ENCODE peak calls at places on chromosome 19, in six cellular contexts. G is DND-41, F is WTC11, T is tibial nerve, J is AG09309, E is thoracic aorta. Z is an unnamed sample.

GRCh38 chr19:43902399-43902798 is 32.7 kb downstream of the ZNF45 start:
- DNase-seq in G (no peak), F (no peak), T (no peak), J (no peak), E (no peak), Z (no peak)

GRCh38 chr19:16541526-16542044 is 652 bp downstream of the CHERP start:
- DNase-seq in G (peak), F (no peak), T (no peak), J (no peak), E (no peak), Z (no peak)

GRCh38 chr19:7932276-7932929 is 6.5 kb upstream of the CTXN1 start:
- DNase-seq in G (no peak), F (no peak), T (no peak), J (no peak), E (no peak), Z (no peak)

GRCh38 chr19:47465957-47466356 is 5.7 kb downstream of the SLC8A2 start:
- DNase-seq in G (no peak), F (no peak), T (no peak), J (no peak), E (no peak), Z (no peak)

GRCh38 chr19:31100945-31101344 is 248.3 kb downstream of the TSHZ3 start:
- DNase-seq in G (no peak), F (no peak), T (no peak), J (no peak), E (no peak), Z (no peak)

GRCh38 chr19:37654833-37655688 is at the start of gene ZFP30:
- DNase-seq in G (peak), F (peak), T (peak), J (peak), E (peak), Z (peak)

GRCh38 chr19:8129061-8129460 is 20.3 kb downstream of the FBN3 start:
- DNase-seq in G (no peak), F (no peak), T (no peak), J (no peak), E (no peak), Z (no peak)

GRCh38 chr19:2239173-2239572 is 2.5 kb downstream of the SF3A2 start:
- DNase-seq in G (no peak), F (no peak), T (no peak), J (no peak), E (no peak), Z (no peak)

GRCh38 chr19:28633223-28634030 is 579.5 kb downstream of the UQCRFS1 start:
- DNase-seq in G (peak), F (peak), T (no peak), J (peak), E (no peak), Z (peak)

GRCh38 chr19:40464059-40465024 is 1.2 kb downstream of the BLVRB start:
- DNase-seq in G (peak), F (peak), T (peak), J (peak), E (peak), Z (peak)

GRCh38 chr19:3494559-3494958 is 5.9 kb downstream of the DOHH start:
- DNase-seq in G (peak), F (no peak), T (no peak), J (no peak), E (no peak), Z (no peak)

GRCh38 chr19:38250821-38251563 is 5.2 kb downstream of the PPP1R14A start:
- DNase-seq in G (no peak), F (peak), T (peak), J (no peak), E (peak), Z (no peak)

GRCh38 chr19:56896041-56896440 is 55.5 kb upstream of the PEG3 start:
- DNase-seq in G (no peak), F (no peak), T (no peak), J (no peak), E (no peak), Z (no peak)

GRCh38 chr19:15259900-15260299 is 27.7 kb upstream of the EPHX3 start:
- DNase-seq in G (no peak), F (no peak), T (no peak), J (no peak), E (no peak), Z (no peak)

GRCh38 chr19:48445256-48445605 is 552 bp upstream of the GRWD1 start:
- DNase-seq in G (peak), F (no peak), T (peak), J (peak), E (no peak), Z (peak)

GRCh38 chr19:22422220-22422619 is at the start of gene ZNF98:
- DNase-seq in G (no peak), F (no peak), T (peak), J (no peak), E (no peak), Z (no peak)

GRCh38 chr19:6536138-6536671 is 5.4 kb downstream of the TNFSF9 start:
- DNase-seq in G (peak), F (peak), T (no peak), J (no peak), E (no peak), Z (peak)

GRCh38 chr19:955803-956746 is 28.1 kb upstream of the WDR18 start:
- DNase-seq in G (no peak), F (peak), T (no peak), J (no peak), E (no peak), Z (no peak)

GRCh38 chr19:1047696-1048147 is 7.8 kb downstream of the ABCA7 start:
- DNase-seq in G (no peak), F (peak), T (no peak), J (no peak), E (no peak), Z (no peak)

GRCh38 chr19:58428617-58429016 is 11.3 kb downstream of the ZNF132 start:
- DNase-seq in G (no peak), F (no peak), T (no peak), J (no peak), E (no peak), Z (no peak)

GRCh38 chr19:55383279-55383788 is 758 bp downstream of the TMEM238 start:
- DNase-seq in G (peak), F (no peak), T (no peak), J (no peak), E (no peak), Z (no peak)

GRCh38 chr19:5921777-5922176 is 7.7 kb downstream of the CAPS start:
- DNase-seq in G (no peak), F (no peak), T (no peak), J (no peak), E (no peak), Z (no peak)

GRCh38 chr19:21084343-21084742 is 2.3 kb downstream of the ZNF714 start:
- DNase-seq in G (no peak), F (no peak), T (no peak), J (peak), E (no peak), Z (no peak)

GRCh38 chr19:47681936-47682335 is 31.3 kb upstream of the EHD2 start:
- DNase-seq in G (no peak), F (no peak), T (no peak), J (no peak), E (no peak), Z (no peak)

GRCh38 chr19:22257916-22258315 is 28.3 kb upstream of the ZNF729 start:
- DNase-seq in G (no peak), F (no peak), T (no peak), J (no peak), E (no peak), Z (no peak)

GRCh38 chr19:55178781-55179569 is 1.1 kb downstream of the SYT5 start:
- DNase-seq in G (peak), F (peak), T (peak), J (no peak), E (no peak), Z (no peak)

GRCh38 chr19:44212865-44213346 is 574 bp downstream of the ZNF227 start:
- DNase-seq in G (peak), F (no peak), T (no peak), J (no peak), E (no peak), Z (no peak)

GRCh38 chr19:49929121-49929610 is at the start of the genes ATF5 and NUP62:
- DNase-seq in G (peak), F (peak), T (peak), J (peak), E (peak), Z (no peak)

GRCh38 chr19:9836021-9836420 is 903 bp downstream of the PIN1 start:
- DNase-seq in G (peak), F (no peak), T (no peak), J (peak), E (no peak), Z (peak)

DNA sequence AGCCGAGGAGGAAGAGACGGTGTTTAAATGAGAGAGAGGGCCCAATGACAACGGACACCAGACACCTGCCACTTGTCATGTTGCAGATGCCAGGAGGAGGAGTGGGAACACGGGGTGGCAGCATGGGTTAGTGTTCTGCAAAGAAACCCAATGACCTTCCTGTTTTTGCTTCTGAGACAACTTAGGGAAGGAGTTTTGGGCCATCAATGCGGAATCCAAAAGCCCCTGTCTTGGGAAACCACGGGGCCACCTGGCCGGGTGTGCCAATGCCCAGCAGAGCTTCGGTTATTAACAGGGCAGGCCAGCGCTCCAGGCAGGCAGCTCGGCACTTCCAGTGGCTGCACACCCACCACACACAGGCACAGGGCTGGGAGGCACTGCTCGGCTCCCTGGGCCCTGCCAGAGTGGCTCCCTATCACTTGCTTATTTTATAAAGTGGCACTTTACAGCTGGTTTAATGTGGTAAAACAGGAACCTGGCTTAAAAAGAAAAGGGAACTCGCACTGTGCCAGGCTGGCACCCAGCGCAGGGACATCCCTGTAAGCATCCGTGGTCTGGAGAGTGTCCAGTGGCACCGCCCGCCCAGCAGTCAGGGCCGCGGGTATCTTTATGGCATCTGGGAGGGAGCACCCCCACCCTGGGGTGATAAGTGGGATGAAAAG is 19.1 kb downstream of the ELL start:
- DNase-seq in G (no peak), F (no peak), T (no peak), J (no peak), E (no peak), Z (no peak)
- TF ChIP-seq CTCF in G (no peak), F (no peak), T (no peak), J (no peak), E (no peak), Z (peak)

DNA sequence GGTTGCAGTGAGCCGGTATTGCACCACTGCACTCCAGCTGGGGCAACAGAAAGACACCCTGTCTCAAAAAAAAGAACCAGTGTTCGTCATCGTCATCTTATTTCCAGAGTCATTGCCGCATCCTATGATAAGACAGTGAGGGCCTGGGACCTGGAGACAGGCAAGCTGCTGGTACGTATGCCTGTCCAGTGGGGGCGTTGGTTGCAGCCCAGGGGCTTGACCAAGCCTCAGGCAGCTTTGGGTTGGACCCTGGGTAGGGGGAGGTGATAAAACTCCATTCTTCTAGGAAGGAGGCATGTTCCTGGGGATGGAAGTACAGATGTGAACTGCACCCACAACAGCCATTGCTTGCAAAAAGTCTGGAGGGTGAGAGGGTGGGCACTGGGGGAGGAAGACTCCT is 15.6 kb downstream of the WDR88 start:
- DNase-seq in G (no peak), F (peak), T (no peak), J (no peak), E (no peak), Z (no peak)
- TF ChIP-seq CTCF in G (no peak), F (peak), T (no peak), J (no peak), E (no peak), Z (no peak)

GRCh38 chr19:46431824-46432223 is 3.1 kb upstream of the PNMA8C start:
- DNase-seq in G (no peak), F (peak), T (no peak), J (no peak), E (no peak), Z (no peak)
- TF ChIP-seq CTCF in G (peak), F (peak), T (no peak), J (no peak), E (no peak), Z (no peak)

DNA sequence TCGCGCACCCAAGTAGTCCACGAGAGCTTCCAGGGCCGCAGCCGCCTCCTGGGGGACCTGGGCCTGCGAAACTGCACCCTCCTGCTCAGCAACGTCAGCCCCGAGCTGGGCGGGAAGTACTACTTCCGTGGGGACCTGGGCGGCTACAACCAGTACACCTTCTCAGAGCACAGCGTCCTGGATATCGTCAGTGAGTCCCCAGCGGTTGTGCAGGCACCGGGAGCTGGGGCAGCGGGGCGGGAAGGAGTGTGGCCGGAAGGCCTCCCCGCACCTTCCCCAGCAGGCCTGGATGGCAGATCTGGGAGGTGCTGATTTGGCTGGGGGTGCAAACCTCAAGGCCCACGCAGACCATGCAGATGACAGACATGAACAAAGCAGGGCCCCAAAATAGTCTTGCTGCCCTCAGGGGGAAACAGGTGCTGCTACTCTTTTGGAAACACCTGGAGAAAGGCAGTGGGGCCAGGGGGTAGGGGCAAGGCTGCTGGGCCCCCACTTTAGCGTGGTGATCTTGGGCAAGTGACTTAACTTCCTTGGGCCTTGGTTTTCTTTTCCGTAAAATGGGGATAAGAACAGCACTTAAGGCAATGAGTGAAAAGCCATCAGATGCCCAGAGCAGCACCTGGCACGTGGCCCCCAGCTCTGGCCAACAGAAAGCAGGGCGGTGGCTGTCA is 4.0 kb downstream of the MAG start:
- DNase-seq in G (no peak), F (peak), T (no peak), J (no peak), E (no peak), Z (no peak)
- TF ChIP-seq CTCF in G (no peak), F (no peak), T (no peak), J (no peak), E (no peak), Z (no peak)

GRCh38 chr19:4579389-4579788 is 19.9 kb upstream of the SEMA6B start:
- DNase-seq in G (no peak), F (no peak), T (no peak), J (no peak), E (no peak), Z (no peak)

GRCh38 chr19:4580961-4581380 is 21.5 kb upstream of the SEMA6B start:
- DNase-seq in G (no peak), F (no peak), T (no peak), J (no peak), E (no peak), Z (no peak)

GRCh38 chr19:4581381-4582111 is 22.1 kb upstream of the SEMA6B start:
- DNase-seq in G (peak), F (peak), T (no peak), J (no peak), E (no peak), Z (no peak)

GRCh38 chr19:4578552-4579248 is 19.2 kb upstream of the SEMA6B start:
- DNase-seq in G (no peak), F (no peak), T (no peak), J (no peak), E (no peak), Z (no peak)

DNA sequence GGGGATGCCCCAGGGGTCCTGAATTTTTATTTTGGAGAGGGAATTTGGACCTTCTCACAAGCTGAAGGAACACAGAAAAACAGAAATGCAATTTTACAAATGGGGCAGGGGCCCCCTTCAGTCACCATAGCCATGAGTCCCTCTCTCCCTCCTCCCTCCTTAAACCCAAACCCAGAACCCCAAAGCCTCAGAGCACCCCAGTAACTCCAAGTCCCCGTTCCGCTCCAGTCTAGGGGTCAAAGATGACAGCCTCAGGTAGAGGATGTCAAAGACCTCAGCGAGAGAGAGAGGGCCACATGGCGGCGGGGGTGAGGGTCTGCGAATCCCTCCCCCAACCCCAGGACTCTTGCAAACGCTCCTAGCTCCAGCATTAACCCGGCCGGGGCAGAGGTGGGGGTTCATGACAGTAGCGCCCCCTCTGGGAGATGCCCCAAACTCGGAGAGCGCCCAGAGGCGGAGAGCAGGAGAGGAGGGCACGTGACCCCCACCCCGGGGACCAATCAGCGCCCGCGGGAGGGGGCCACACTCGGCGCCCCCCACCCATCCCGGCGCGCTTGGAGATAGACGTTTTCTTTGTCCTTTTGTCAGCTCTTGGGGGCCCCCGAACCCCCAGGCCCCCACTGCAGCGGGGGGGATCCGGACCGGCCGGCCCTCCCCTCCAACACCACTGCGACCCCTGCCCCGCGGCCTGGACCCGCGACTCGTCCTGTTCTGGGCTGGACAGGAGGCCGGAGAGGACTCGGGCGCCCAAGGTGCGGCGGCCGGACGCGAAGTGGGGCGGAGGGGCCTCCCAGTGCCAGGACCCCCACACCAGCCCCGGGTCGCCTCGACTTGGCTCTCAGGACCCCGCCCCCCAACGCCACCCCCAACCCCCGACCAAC is 20.8 kb upstream of the SEMA6B start:
- DNase-seq in G (no peak), F (peak), T (no peak), J (no peak), E (no peak), Z (no peak)
- TF ChIP-seq CTCF in G (no peak), F (peak), T (no peak), J (no peak), E (no peak), Z (no peak)

Z was measured in LNCaP clone FGC.